ENCODE peak calls at places on chromosome 7, in four cellular contexts. One of them, this sample, is unnamed.

GRCh38 chr7:3650844-3651243 is 349.8 kb downstream of the SDK1 start:
- DNase-seq in kidney: no peak
- DNase-seq in T follicular helper cell: no peak
- DNase-seq in HEK293T: no peak
- DNase-seq in this sample: no peak

GRCh38 chr7:23332881-23333612 is 33.9 kb downstream of the MALSU1 start:
- DNase-seq in kidney: no peak
- DNase-seq in T follicular helper cell: no peak
- DNase-seq in HEK293T: no peak
- DNase-seq in this sample: no peak

GRCh38 chr7:100024020-100024619 is 8.7 kb downstream of the ZKSCAN1 start:
- DNase-seq in kidney: no peak
- DNase-seq in T follicular helper cell: no peak
- DNase-seq in HEK293T: no peak
- DNase-seq in this sample: no peak

GRCh38 chr7:141150465-141150864 is 76.6 kb downstream of the TMEM178B start:
- DNase-seq in kidney: no peak
- DNase-seq in T follicular helper cell: no peak
- DNase-seq in HEK293T: no peak
- DNase-seq in this sample: no peak

GRCh38 chr7:94907420-94908203 is at the start of gene PPP1R9A:
- DNase-seq in kidney: peak
- DNase-seq in T follicular helper cell: no peak
- DNase-seq in HEK293T: peak
- DNase-seq in this sample: no peak

GRCh38 chr7:74554178-74554577 is 100.5 kb downstream of the GTF2IRD1 start:
- DNase-seq in kidney: no peak
- DNase-seq in T follicular helper cell: no peak
- DNase-seq in HEK293T: no peak
- DNase-seq in this sample: no peak

GRCh38 chr7:152897401-152897800 is 137.8 kb downstream of the ACTR3B start:
- DNase-seq in kidney: no peak
- DNase-seq in T follicular helper cell: no peak
- DNase-seq in HEK293T: no peak
- DNase-seq in this sample: no peak

GRCh38 chr7:73442222-73442902 is 8.8 kb downstream of the FZD9 start:
- DNase-seq in kidney: no peak
- DNase-seq in T follicular helper cell: no peak
- DNase-seq in HEK293T: no peak
- DNase-seq in this sample: no peak

GRCh38 chr7:1343551-1343950 is 110.9 kb downstream of the UNCX start:
- DNase-seq in kidney: peak
- DNase-seq in T follicular helper cell: no peak
- DNase-seq in HEK293T: no peak
- DNase-seq in this sample: no peak

GRCh38 chr7:41747951-41748350 is 45.1 kb upstream of the INHBA start:
- DNase-seq in kidney: no peak
- DNase-seq in T follicular helper cell: no peak
- DNase-seq in HEK293T: no peak
- DNase-seq in this sample: no peak

GRCh38 chr7:85516675-85517074 is 329.8 kb upstream of the SEMA3D start:
- DNase-seq in kidney: no peak
- DNase-seq in T follicular helper cell: no peak
- DNase-seq in HEK293T: no peak
- DNase-seq in this sample: no peak